ENCODE peak calls at places on chromosome 16, in seven cellular contexts. D is Peyer's patch, N is A549, M is epithelial cell of esophagus, W is adipocyte, C is hepatocyte, R is tibial nerve. L is an unnamed sample.

GRCh38 chr16:83953796-83954576 is 946 bp downstream of the OSGIN1 start:
- DNase-seq in N (peak), D (peak), M (peak), C (peak), W (peak), R (no peak), L (peak)

GRCh38 chr16:84332975-84333684 is 35.2 kb upstream of the ATP2C2 start:
- DNase-seq in N (no peak), C (no peak), R (no peak), D (peak), M (no peak), W (no peak), L (no peak)

GRCh38 chr16:17453365-17454122 is 17.2 kb downstream of the XYLT1 start:
- DNase-seq in M (no peak), N (no peak), W (no peak), D (no peak), R (no peak), C (no peak), L (no peak)

GRCh38 chr16:69613283-69614154 is 47.8 kb downstream of the NFAT5 start:
- DNase-seq in R (no peak), W (peak), D (peak), N (no peak), M (peak), C (peak), L (no peak)

GRCh38 chr16:65116818-65117430 is 4.9 kb downstream of the CDH11 start:
- DNase-seq in M (peak), W (peak), D (no peak), C (no peak), N (no peak), R (no peak), L (no peak)

GRCh38 chr16:5678371-5678770 is 580.8 kb upstream of the EEF2KMT start:
- DNase-seq in W (no peak), R (no peak), D (no peak), N (no peak), C (peak), M (no peak), L (no peak)

GRCh38 chr16:55297062-55297909 is 26.7 kb upstream of the IRX6 start:
- DNase-seq in C (no peak), D (no peak), M (peak), R (no peak), N (no peak), W (no peak), L (no peak)

GRCh38 chr16:19605701-19606100 is 50.2 kb downstream of the VPS35L start:
- DNase-seq in M (no peak), W (no peak), C (no peak), N (no peak), R (no peak), D (no peak), L (no peak)

GRCh38 chr16:53518550-53519416 is 15.8 kb upstream of the AKTIP start:
- DNase-seq in M (no peak), C (no peak), W (peak), N (no peak), D (peak), R (no peak), L (no peak)

GRCh38 chr16:83954577-83955016 is 1.6 kb downstream of the OSGIN1 start:
- DNase-seq in D (peak), C (peak), W (peak), M (peak), N (no peak), R (peak), L (no peak)

GRCh38 chr16:50534556-50534955 is 13.6 kb upstream of the NKD1 start:
- DNase-seq in R (no peak), M (no peak), W (no peak), C (no peak), N (no peak), D (no peak), L (no peak)

GRCh38 chr16:35308674-35309073 is 1849.3 kb downstream of the TP53TG3F start:
- DNase-seq in M (peak), R (no peak), N (no peak), C (no peak), D (no peak), W (no peak), L (no peak)

GRCh38 chr16:61246592-61246991 is 789.6 kb downstream of the CDH8 start:
- DNase-seq in R (no peak), W (no peak), N (no peak), M (no peak), C (no peak), D (no peak), L (no peak)

GRCh38 chr16:82995927-82996441 is 369.2 kb downstream of the CDH13 start:
- DNase-seq in R (no peak), M (peak), W (peak), D (peak), C (peak), N (no peak), L (no peak)

GRCh38 chr16:14095883-14096551 is 24.9 kb downstream of the MRTFB start:
- DNase-seq in N (no peak), M (peak), W (no peak), D (no peak), R (no peak), C (no peak), L (no peak)

GRCh38 chr16:17173134-17173729 is 297.5 kb downstream of the XYLT1 start:
- DNase-seq in C (peak), N (no peak), R (peak), M (no peak), D (peak), W (peak), L (no peak)

GRCh38 chr16:28180660-28181556 is 30.9 kb downstream of the XPO6 start:
- DNase-seq in C (no peak), W (peak), N (no peak), M (no peak), R (no peak), D (no peak), L (no peak)

GRCh38 chr16:23597003-23597756 is 1.1 kb upstream of the NDUFAB1 start:
- DNase-seq in N (peak), W (no peak), M (peak), R (no peak), C (peak), D (peak), L (peak)

GRCh38 chr16:56360117-56361008 is 65.0 kb downstream of the AMFR start:
- DNase-seq in M (no peak), C (no peak), D (no peak), N (no peak), W (no peak), R (peak), L (peak)

GRCh38 chr16:47258874-47259461 is 115.2 kb upstream of the NETO2 start:
- DNase-seq in R (no peak), M (peak), N (peak), D (no peak), C (no peak), W (peak), L (peak)

GRCh38 chr16:78490847-78491246 is 391.4 kb downstream of the WWOX start:
- DNase-seq in C (no peak), M (no peak), D (no peak), R (no peak), W (no peak), N (no peak), L (no peak)

GRCh38 chr16:4494746-4495490 is 18.7 kb downstream of the HMOX2 start:
- DNase-seq in C (no peak), M (peak), R (no peak), W (peak), D (no peak), N (no peak), L (peak)

DNA sequence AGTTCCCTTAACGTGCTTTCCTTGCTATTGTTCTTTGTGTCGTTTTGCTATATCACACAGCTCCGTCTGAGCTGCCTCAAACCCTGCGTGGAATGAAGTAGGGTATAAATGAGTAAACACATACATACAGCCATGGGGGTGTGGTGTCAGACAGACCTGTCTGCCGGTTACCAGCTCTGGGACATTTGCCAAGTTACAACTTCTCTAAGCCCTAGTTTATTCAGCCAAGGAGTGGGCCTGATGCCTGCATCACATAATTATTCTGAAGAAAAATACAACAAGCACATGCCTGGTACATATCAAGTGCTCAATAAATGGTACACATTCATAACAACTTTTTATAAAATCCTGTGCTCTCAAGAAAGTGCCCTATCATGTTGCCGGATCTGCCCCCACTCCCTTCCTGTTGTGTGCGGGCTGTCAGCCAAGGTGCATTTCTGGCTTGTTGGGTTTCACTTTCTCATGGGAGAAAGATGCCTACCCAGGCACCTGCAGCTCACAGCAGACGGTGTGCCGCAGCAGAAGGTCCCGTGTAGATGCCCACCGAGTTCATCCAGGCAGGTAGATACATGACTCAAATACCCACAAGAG is 30.5 kb downstream of the SMPD3 start:
- DNase-seq in M (peak), W (no peak), C (peak), D (peak), N (no peak), R (no peak), L (no peak)
- H3K4me3 ChIP-seq in M (no peak), W (no peak), C (no peak), D (no peak), N (no peak), R (no peak), L (no peak)

DNA sequence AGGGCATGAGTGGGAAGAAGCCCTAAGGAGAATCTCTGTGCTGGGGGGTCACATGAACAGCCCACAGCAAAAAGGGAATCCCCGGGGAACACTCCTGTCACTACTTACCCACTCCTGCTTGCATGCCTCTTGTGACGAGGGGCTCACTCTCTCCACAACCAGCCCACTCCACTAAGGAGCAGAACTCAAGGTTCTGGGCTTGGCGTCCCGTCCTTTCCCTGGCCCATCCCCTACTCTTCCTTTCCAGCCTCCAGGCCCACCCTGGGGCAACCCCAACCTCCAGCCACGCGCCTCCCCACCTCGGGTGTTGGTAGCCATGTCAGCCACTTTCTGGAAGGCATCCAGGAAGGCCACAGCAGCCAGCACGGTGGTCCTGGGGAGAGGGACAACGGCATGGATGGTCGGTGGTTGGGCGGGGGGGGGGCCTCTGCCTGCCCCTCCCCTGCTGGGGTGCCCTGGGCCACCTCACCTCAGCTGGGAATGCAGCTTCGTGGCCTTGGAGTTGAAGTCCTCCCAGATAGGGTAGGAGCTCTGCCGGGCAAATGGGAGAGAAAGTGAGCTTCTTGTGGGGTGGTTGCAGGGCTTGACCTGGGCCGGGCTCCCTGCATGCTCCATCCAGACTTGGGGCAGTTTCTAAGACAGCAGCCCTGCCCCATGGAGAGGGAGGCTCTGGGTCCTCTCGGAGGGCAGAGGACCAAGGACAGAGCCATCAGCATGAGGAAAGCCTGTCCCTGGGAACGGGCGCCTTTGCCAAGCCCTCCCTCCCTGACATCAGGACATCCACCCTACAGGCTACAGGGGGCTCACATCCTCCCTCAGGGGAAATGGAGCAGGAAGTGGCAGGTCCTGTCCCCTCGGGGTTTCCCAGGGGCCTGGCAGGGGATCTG is 5.1 kb downstream of the MTSS2 start:
- DNase-seq in D (no peak), N (no peak), R (no peak), W (no peak), M (no peak), C (no peak), L (no peak)
- H3K4me3 ChIP-seq in D (no peak), N (no peak), R (peak), W (no peak), M (no peak), C (no peak), L (no peak)

GRCh38 chr16:88503771-88504488 is 50.9 kb downstream of the ZFPM1 start:
- DNase-seq in W (no peak), R (no peak), C (no peak), M (no peak), N (no peak), D (no peak), L (no peak)

GRCh38 chr16:88502776-88503280 is 49.7 kb downstream of the ZFPM1 start:
- DNase-seq in C (no peak), N (no peak), D (no peak), R (no peak), M (no peak), W (no peak), L (no peak)

GRCh38 chr16:88505405-88506082 is 52.5 kb downstream of the ZFPM1 start:
- DNase-seq in C (peak), N (peak), M (peak), W (peak), D (peak), R (no peak), L (no peak)

GRCh38 chr16:88503374-88503770 is 50.3 kb downstream of the ZFPM1 start:
- DNase-seq in R (no peak), M (no peak), C (peak), D (peak), W (no peak), N (no peak), L (no peak)

DNA sequence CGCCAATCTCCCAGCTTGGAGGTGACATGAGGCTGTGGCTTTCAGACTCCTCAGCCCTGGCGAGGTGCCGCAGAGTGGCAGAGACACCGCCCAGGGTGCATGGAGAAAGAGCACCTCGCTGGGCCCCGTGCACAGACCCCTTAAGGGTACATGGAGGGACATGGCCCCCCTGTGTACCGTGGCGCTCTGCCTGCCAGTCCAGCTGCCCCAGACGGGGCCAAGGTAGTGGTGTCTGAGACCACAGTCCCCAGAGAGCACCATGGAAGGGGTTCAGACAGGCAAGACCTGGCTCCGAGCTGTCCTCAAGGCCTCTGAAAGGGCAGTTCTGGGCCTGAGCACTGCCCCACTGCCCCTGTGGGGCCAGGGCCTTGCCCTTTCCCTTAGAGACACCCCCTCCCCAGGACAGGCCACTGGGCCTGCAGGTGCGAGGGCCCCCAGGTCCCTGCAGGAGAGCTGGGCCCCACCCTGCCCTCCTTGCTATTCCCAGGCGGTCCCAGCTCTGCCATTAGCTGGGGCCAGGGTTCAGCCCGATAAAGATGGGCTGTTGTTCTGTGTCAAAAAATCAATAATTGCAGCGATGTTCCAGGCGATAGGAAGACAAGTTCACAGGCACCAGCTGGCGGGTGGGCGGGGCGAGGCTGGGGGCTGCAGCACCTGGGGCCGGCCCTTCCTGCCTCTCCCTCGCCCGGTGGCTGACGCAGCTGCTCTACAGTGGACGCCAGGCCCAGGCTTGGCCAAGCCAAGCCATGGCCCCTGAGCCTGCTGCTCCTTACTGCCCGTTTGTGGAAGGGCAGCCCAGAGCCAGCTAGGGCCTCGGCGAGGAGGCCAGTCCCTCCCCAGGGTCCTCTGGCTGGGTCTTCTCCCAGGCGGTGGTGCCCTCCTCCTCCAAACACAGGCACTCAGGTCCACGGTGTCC is 51.7 kb downstream of the ZFPM1 start:
- DNase-seq in R (no peak), C (peak), D (peak), W (no peak), M (no peak), N (no peak), L (no peak)
- H3K4me3 ChIP-seq in R (no peak), C (no peak), D (no peak), W (no peak), M (no peak), N (no peak), L (no peak)

GRCh38 chr16:2981177-2981898 is 1.1 kb upstream of the PKMYT1 start:
- DNase-seq in M (no peak), D (no peak), C (no peak), W (no peak), R (no peak), N (no peak), L (no peak)
- H3K4me3 ChIP-seq in M (peak), D (peak), C (no peak), W (peak), R (peak), N (peak), L (peak)

DNA sequence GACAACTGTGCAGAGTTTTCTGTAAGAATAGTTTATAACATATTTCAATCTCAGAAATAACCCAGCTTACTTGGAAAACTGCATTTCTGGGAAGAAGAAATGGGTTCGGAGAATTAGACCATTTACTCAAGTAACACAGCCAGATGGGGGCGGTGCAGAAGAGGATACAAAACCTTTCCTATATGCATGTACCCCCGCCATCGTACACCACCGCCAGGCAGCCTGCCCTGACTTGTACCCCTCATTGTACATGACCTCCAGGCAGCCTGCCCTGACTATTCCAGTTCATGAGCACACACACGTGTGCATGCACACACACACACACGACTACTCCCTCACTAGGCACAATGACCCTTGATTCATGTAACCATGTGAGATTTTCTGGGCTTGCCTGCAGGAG is 154.0 kb downstream of the C16orf78 start:
- DNase-seq in N (no peak), W (no peak), R (no peak), M (no peak), C (no peak), D (no peak), L (no peak)
- H3K4me3 ChIP-seq in N (no peak), W (peak), R (peak), M (no peak), C (no peak), D (peak), L (no peak)

L was measured in HAP-1.